ENCODE peak calls at places on chromosomes 6 and 20, in six cellular contexts. One of them, this sample, is unnamed.

GRCh38 chr6:39188577-39188976 is 40.7 kb downstream of the KCNK5 start:
- DNase-seq in IMR-90: no peak
- DNase-seq in mesenchymal stem cell: no peak
- DNase-seq in neuronal stem cell: no peak
- DNase-seq in H9: no peak
- DNase-seq in trophoblast cell: no peak
- DNase-seq in this sample: no peak

GRCh38 chr6:70474751-70475150 is 61.4 kb downstream of the FAM135A start:
- DNase-seq in IMR-90: peak
- DNase-seq in mesenchymal stem cell: peak
- DNase-seq in neuronal stem cell: peak
- DNase-seq in H9: peak
- DNase-seq in trophoblast cell: no peak
- DNase-seq in this sample: no peak

GRCh38 chr6:129759851-129760595 is 50.0 kb upstream of the ARHGAP18 start:
- DNase-seq in IMR-90: peak
- DNase-seq in mesenchymal stem cell: no peak
- DNase-seq in neuronal stem cell: no peak
- DNase-seq in H9: no peak
- DNase-seq in trophoblast cell: peak
- DNase-seq in this sample: no peak

GRCh38 chr6:26122005-26122388 is 34.8 kb downstream of the HFE start:
- DNase-seq in IMR-90: no peak
- DNase-seq in mesenchymal stem cell: peak
- DNase-seq in neuronal stem cell: no peak
- DNase-seq in H9: no peak
- DNase-seq in trophoblast cell: no peak
- DNase-seq in this sample: no peak

GRCh38 chr6:157763129-157763893 is 59.7 kb upstream of the SNX9 start:
- DNase-seq in IMR-90: peak
- DNase-seq in mesenchymal stem cell: peak
- DNase-seq in neuronal stem cell: no peak
- DNase-seq in H9: peak
- DNase-seq in trophoblast cell: peak
- DNase-seq in this sample: peak

GRCh38 chr6:158955265-158955664 is 44.7 kb downstream of the RSPH3 start:
- DNase-seq in IMR-90: no peak
- DNase-seq in mesenchymal stem cell: no peak
- DNase-seq in neuronal stem cell: no peak
- DNase-seq in H9: no peak
- DNase-seq in trophoblast cell: no peak
- DNase-seq in this sample: no peak

GRCh38 chr20:32183947-32184635 is 23.5 kb downstream of the PLAGL2 start:
- DNase-seq in IMR-90: no peak
- DNase-seq in mesenchymal stem cell: no peak
- DNase-seq in neuronal stem cell: no peak
- DNase-seq in H9: no peak
- DNase-seq in trophoblast cell: no peak
- DNase-seq in this sample: no peak

GRCh38 chr20:16423311-16424212 is 149.7 kb downstream of the KIF16B start:
- DNase-seq in IMR-90: peak
- DNase-seq in mesenchymal stem cell: peak
- DNase-seq in neuronal stem cell: no peak
- DNase-seq in H9: no peak
- DNase-seq in trophoblast cell: no peak
- DNase-seq in this sample: no peak

GRCh38 chr20:44711237-44711636 is 3.9 kb upstream of the CCN5 start:
- DNase-seq in IMR-90: peak
- DNase-seq in mesenchymal stem cell: no peak
- DNase-seq in neuronal stem cell: no peak
- DNase-seq in H9: no peak
- DNase-seq in trophoblast cell: no peak
- DNase-seq in this sample: no peak

GRCh38 chr6:14366880-14367279 is 249.3 kb downstream of the CD83 start:
- DNase-seq in IMR-90: no peak
- DNase-seq in mesenchymal stem cell: no peak
- DNase-seq in neuronal stem cell: no peak
- DNase-seq in H9: no peak
- DNase-seq in trophoblast cell: no peak
- DNase-seq in this sample: no peak

GRCh38 chr6:135195522-135195921 is 14.4 kb downstream of the MYB start:
- DNase-seq in IMR-90: no peak
- DNase-seq in mesenchymal stem cell: no peak
- DNase-seq in neuronal stem cell: no peak
- DNase-seq in H9: no peak
- DNase-seq in trophoblast cell: no peak
- DNase-seq in this sample: no peak

GRCh38 chr6:47934023-47934422 is 152.2 kb downstream of the OPN5 start:
- DNase-seq in IMR-90: no peak
- DNase-seq in mesenchymal stem cell: no peak
- DNase-seq in neuronal stem cell: no peak
- DNase-seq in H9: no peak
- DNase-seq in trophoblast cell: no peak
- DNase-seq in this sample: no peak

GRCh38 chr6:127118505-127119360 is at the start of gene RSPO3:
- DNase-seq in IMR-90: peak
- DNase-seq in mesenchymal stem cell: peak
- DNase-seq in neuronal stem cell: peak
- DNase-seq in H9: peak
- DNase-seq in trophoblast cell: no peak
- DNase-seq in this sample: no peak

GRCh38 chr6:18978330-18979128 is 591.4 kb downstream of the RNF144B start:
- DNase-seq in IMR-90: no peak
- DNase-seq in mesenchymal stem cell: peak
- DNase-seq in neuronal stem cell: peak
- DNase-seq in H9: no peak
- DNase-seq in trophoblast cell: peak
- DNase-seq in this sample: no peak

GRCh38 chr6:159431750-159432149 is 261.3 kb downstream of the SOD2 start:
- DNase-seq in IMR-90: no peak
- DNase-seq in mesenchymal stem cell: no peak
- DNase-seq in neuronal stem cell: no peak
- DNase-seq in H9: no peak
- DNase-seq in trophoblast cell: no peak
- DNase-seq in this sample: no peak

GRCh38 chr6:157527471-157527907 is 146.5 kb downstream of the ZDHHC14 start:
- DNase-seq in IMR-90: peak
- DNase-seq in mesenchymal stem cell: peak
- DNase-seq in neuronal stem cell: no peak
- DNase-seq in H9: no peak
- DNase-seq in trophoblast cell: no peak
- DNase-seq in this sample: no peak

GRCh38 chr20:1533059-1533458 is 24.4 kb downstream of the SIRPD start:
- DNase-seq in IMR-90: no peak
- DNase-seq in mesenchymal stem cell: no peak
- DNase-seq in neuronal stem cell: no peak
- DNase-seq in H9: peak
- DNase-seq in trophoblast cell: no peak
- DNase-seq in this sample: no peak

GRCh38 chr20:2599265-2600060 is 53.0 kb upstream of the NOP56 start:
- DNase-seq in IMR-90: no peak
- DNase-seq in mesenchymal stem cell: no peak
- DNase-seq in neuronal stem cell: peak
- DNase-seq in H9: peak
- DNase-seq in trophoblast cell: no peak
- DNase-seq in this sample: no peak

GRCh38 chr6:71478834-71479541 is 190.4 kb downstream of the OGFRL1 start:
- DNase-seq in IMR-90: peak
- DNase-seq in mesenchymal stem cell: peak
- DNase-seq in neuronal stem cell: no peak
- DNase-seq in H9: no peak
- DNase-seq in trophoblast cell: no peak
- DNase-seq in this sample: no peak

GRCh38 chr6:128519931-128520435 is 416 bp downstream of the PTPRK start:
- DNase-seq in IMR-90: no peak
- DNase-seq in mesenchymal stem cell: no peak
- DNase-seq in neuronal stem cell: peak
- DNase-seq in H9: no peak
- DNase-seq in trophoblast cell: no peak
- DNase-seq in this sample: no peak

GRCh38 chr6:33427585-33428218 is 7.8 kb downstream of the SYNGAP1 start:
- DNase-seq in IMR-90: no peak
- DNase-seq in mesenchymal stem cell: peak
- DNase-seq in neuronal stem cell: no peak
- DNase-seq in H9: peak
- DNase-seq in trophoblast cell: no peak
- DNase-seq in this sample: peak

GRCh38 chr6:35476004-35476403 is 7.8 kb downstream of the RPL10A start:
- DNase-seq in IMR-90: no peak
- DNase-seq in mesenchymal stem cell: no peak
- DNase-seq in neuronal stem cell: no peak
- DNase-seq in H9: peak
- DNase-seq in trophoblast cell: no peak
- DNase-seq in this sample: peak

GRCh38 chr6:107360476-107360875 is 98.9 kb downstream of the PDSS2 start:
- DNase-seq in IMR-90: peak
- DNase-seq in mesenchymal stem cell: no peak
- DNase-seq in neuronal stem cell: no peak
- DNase-seq in H9: no peak
- DNase-seq in trophoblast cell: no peak
- DNase-seq in this sample: no peak

GRCh38 chr6:157755752-157756411 is 67.2 kb upstream of the SNX9 start:
- DNase-seq in IMR-90: no peak
- DNase-seq in mesenchymal stem cell: no peak
- DNase-seq in neuronal stem cell: no peak
- DNase-seq in H9: no peak
- DNase-seq in trophoblast cell: no peak
- DNase-seq in this sample: no peak

GRCh38 chr6:291148-291696 is 1.1 kb upstream of the DUSP22 start:
- DNase-seq in IMR-90: no peak
- DNase-seq in mesenchymal stem cell: no peak
- DNase-seq in neuronal stem cell: no peak
- DNase-seq in H9: no peak
- DNase-seq in trophoblast cell: peak
- DNase-seq in this sample: no peak

GRCh38 chr6:53734473-53735299 is 60.1 kb upstream of the LRRC1 start:
- DNase-seq in IMR-90: peak
- DNase-seq in mesenchymal stem cell: peak
- DNase-seq in neuronal stem cell: no peak
- DNase-seq in H9: peak
- DNase-seq in trophoblast cell: peak
- DNase-seq in this sample: peak

GRCh38 chr20:36820928-36821327 is 47.4 kb upstream of the DSN1 start:
- DNase-seq in IMR-90: peak
- DNase-seq in mesenchymal stem cell: no peak
- DNase-seq in neuronal stem cell: no peak
- DNase-seq in H9: no peak
- DNase-seq in trophoblast cell: peak
- DNase-seq in this sample: no peak

GRCh38 chr6:43396408-43397149 is 27.1 kb upstream of the ZNF318 start:
- DNase-seq in IMR-90: no peak
- DNase-seq in mesenchymal stem cell: no peak
- DNase-seq in neuronal stem cell: no peak
- DNase-seq in H9: no peak
- DNase-seq in trophoblast cell: peak
- DNase-seq in this sample: no peak

GRCh38 chr6:125835221-125835744 is 44.5 kb downstream of the NCOA7 start:
- DNase-seq in IMR-90: peak
- DNase-seq in mesenchymal stem cell: peak
- DNase-seq in neuronal stem cell: no peak
- DNase-seq in H9: no peak
- DNase-seq in trophoblast cell: no peak
- DNase-seq in this sample: no peak

GRCh38 chr6:13187692-13188091 is 140.6 kb downstream of the TBC1D7 start:
- DNase-seq in IMR-90: no peak
- DNase-seq in mesenchymal stem cell: no peak
- DNase-seq in neuronal stem cell: no peak
- DNase-seq in H9: no peak
- DNase-seq in trophoblast cell: no peak
- DNase-seq in this sample: no peak
- H3K14ac ChIP-seq in IMR-90: no peak
- H3K14ac ChIP-seq in mesenchymal stem cell: no peak
- H3K14ac ChIP-seq in neuronal stem cell: no peak
- H3K14ac ChIP-seq in H9: no peak
- H3K14ac ChIP-seq in trophoblast cell: no peak
- H3K14ac ChIP-seq in this sample: no peak

GRCh38 chr6:37106982-37107453 is 62.9 kb upstream of the PIM1 start:
- DNase-seq in IMR-90: no peak
- DNase-seq in mesenchymal stem cell: no peak
- DNase-seq in neuronal stem cell: no peak
- DNase-seq in H9: no peak
- DNase-seq in trophoblast cell: no peak
- DNase-seq in this sample: no peak

GRCh38 chr6:37109714-37110454 is 60.1 kb upstream of the PIM1 start:
- DNase-seq in IMR-90: no peak
- DNase-seq in mesenchymal stem cell: peak
- DNase-seq in neuronal stem cell: no peak
- DNase-seq in H9: no peak
- DNase-seq in trophoblast cell: no peak
- DNase-seq in this sample: no peak

GRCh38 chr6:37113976-37114375 is 56.0 kb upstream of the PIM1 start:
- DNase-seq in IMR-90: no peak
- DNase-seq in mesenchymal stem cell: no peak
- DNase-seq in neuronal stem cell: no peak
- DNase-seq in H9: no peak
- DNase-seq in trophoblast cell: no peak
- DNase-seq in this sample: no peak

GRCh38 chr6:37111156-37111461 is 58.8 kb upstream of the PIM1 start:
- DNase-seq in IMR-90: no peak
- DNase-seq in mesenchymal stem cell: no peak
- DNase-seq in neuronal stem cell: no peak
- DNase-seq in H9: no peak
- DNase-seq in trophoblast cell: no peak
- DNase-seq in this sample: no peak

GRCh38 chr6:37110455-37111155 is 59.3 kb upstream of the PIM1 start:
- DNase-seq in IMR-90: no peak
- DNase-seq in mesenchymal stem cell: no peak
- DNase-seq in neuronal stem cell: no peak
- DNase-seq in H9: no peak
- DNase-seq in trophoblast cell: no peak
- DNase-seq in this sample: no peak
- H3K23ac ChIP-seq in IMR-90: no peak
- H3K23ac ChIP-seq in mesenchymal stem cell: no peak
- H3K23ac ChIP-seq in neuronal stem cell: no peak
- H3K23ac ChIP-seq in H9: no peak
- H3K23ac ChIP-seq in trophoblast cell: no peak
- H3K23ac ChIP-seq in this sample: no peak

GRCh38 chr6:112309244-112309643 is 37.9 kb upstream of the RFPL4B start:
- DNase-seq in IMR-90: no peak
- DNase-seq in mesenchymal stem cell: no peak
- DNase-seq in neuronal stem cell: no peak
- DNase-seq in H9: no peak
- DNase-seq in trophoblast cell: peak
- DNase-seq in this sample: no peak
- H3K14ac ChIP-seq in IMR-90: no peak
- H3K14ac ChIP-seq in mesenchymal stem cell: no peak
- H3K14ac ChIP-seq in neuronal stem cell: no peak
- H3K14ac ChIP-seq in H9: no peak
- H3K14ac ChIP-seq in trophoblast cell: no peak
- H3K14ac ChIP-seq in this sample: no peak

DNA sequence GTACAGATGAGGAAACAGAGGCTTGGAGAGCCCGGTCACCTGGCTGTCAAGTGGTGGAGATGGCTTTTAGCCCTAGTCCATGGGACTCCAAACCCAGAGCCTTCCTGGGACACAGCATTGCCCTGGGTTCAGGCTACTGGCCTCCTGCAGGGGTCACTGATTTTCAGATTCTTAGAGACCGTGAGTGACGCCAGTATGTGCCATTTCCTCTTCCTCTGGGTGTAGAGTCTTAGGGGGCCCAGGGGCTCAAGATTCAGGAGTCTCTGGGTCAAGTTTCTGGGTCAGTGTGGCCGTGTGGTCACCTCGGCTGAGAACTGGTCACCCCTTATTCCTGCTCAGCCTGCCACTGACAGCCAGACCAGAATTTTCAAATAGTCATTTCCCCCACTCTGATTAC is 574 bp downstream of the ARHGAP40 start:
- DNase-seq in IMR-90: no peak
- DNase-seq in mesenchymal stem cell: no peak
- DNase-seq in neuronal stem cell: no peak
- DNase-seq in H9: peak
- DNase-seq in trophoblast cell: no peak
- DNase-seq in this sample: no peak
- H3K23ac ChIP-seq in IMR-90: no peak
- H3K23ac ChIP-seq in mesenchymal stem cell: no peak
- H3K23ac ChIP-seq in neuronal stem cell: no peak
- H3K23ac ChIP-seq in H9: no peak
- H3K23ac ChIP-seq in trophoblast cell: no peak
- H3K23ac ChIP-seq in this sample: no peak

This sample was measured in H1.